ENCODE peak calls at places on chromosomes 11 and 22, in seven cellular contexts. X is colonic mucosa; Z is cardiac muscle cell; G is H7; N is naive thymus-derived CD4-positive, alpha-beta T cell; Y is GM23248; B is IMR-90. L is an unnamed sample. For H3K36me3, the result is how much of the 10 kb centered on the place peaks cover.

GRCh38 chr11:122036022-122036421 is 80.0 kb downstream of the BLID start:
- DNase-seq in X (no peak), Z (peak), G (no peak), B (peak), Y (peak), N (no peak), L (no peak)

GRCh38 chr11:67286621-67287333 is 2.3 kb upstream of the ANKRD13D start:
- DNase-seq in B (no peak), Z (no peak), N (no peak), G (peak), Y (no peak), X (no peak), L (no peak)

GRCh38 chr22:36026741-36027140 is 1.9 kb downstream of the RBFOX2 start:
- DNase-seq in N (no peak), B (peak), G (no peak), X (no peak), Y (peak), Z (peak), L (no peak)

GRCh38 chr22:45722006-45722405 is 50.4 kb downstream of the ATXN10 start:
- DNase-seq in G (no peak), Z (no peak), X (no peak), Y (no peak), B (no peak), N (no peak), L (no peak)

GRCh38 chr11:61045271-61045670 is 57.0 kb upstream of the CD5 start:
- DNase-seq in B (no peak), Z (no peak), X (no peak), N (no peak), G (no peak), Y (no peak), L (no peak)

GRCh38 chr22:45090364-45090960 is 73.3 kb upstream of the NUP50 start:
- DNase-seq in G (peak), X (peak), Z (peak), Y (no peak), N (no peak), B (peak), L (no peak)

GRCh38 chr11:122758361-122758760 is 79.9 kb upstream of the CRTAM start:
- DNase-seq in X (no peak), B (no peak), N (no peak), G (no peak), Z (no peak), Y (no peak), L (no peak)

GRCh38 chr11:88188251-88189030 is 13.2 kb upstream of the RAB38 start:
- DNase-seq in B (no peak), Z (peak), G (no peak), N (no peak), X (no peak), Y (no peak), L (no peak)

GRCh38 chr11:86162257-86162656 is 82.3 kb upstream of the EED start:
- DNase-seq in N (no peak), Y (peak), Z (peak), G (no peak), B (peak), X (no peak), L (peak)

GRCh38 chr11:36564376-36565032 is 3.3 kb upstream of the RAG1 start:
- DNase-seq in X (peak), N (peak), B (peak), Z (peak), Y (peak), G (peak), L (no peak)

GRCh38 chr22:17748555-17749353 is 25.5 kb downstream of the BID start:
- DNase-seq in Y (no peak), Z (no peak), G (peak), B (no peak), X (no peak), N (no peak), L (no peak)

DNA sequence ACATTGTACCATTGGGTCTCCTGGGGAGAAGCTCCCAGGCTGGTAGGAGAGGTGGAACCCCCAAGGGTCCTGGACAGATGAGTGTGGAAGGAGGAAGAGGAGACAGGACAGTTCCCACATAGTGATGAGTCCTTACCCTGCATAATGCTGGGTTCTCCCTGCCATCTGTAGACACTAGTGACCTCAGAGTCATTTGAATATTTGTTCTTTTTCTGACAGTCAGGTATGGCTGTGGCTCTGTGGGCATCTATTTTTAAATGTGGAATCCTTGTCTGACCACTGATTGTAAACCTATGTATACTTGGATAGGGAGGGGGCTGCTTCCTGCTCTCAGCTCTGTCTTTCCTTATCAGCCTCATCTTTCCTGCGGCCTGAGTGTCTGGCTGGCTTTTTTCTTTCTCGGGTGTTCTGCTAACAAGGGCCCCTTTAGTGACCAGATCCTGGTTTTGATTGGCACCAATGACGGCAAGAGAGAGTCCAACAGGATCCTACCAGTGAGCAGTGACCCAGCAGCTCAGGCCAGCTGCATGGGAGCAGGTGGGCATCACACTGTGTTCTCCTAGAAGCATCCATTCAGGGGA is 2.6 kb upstream of the SLC5A1 start:
- DNase-seq in B (no peak), X (no peak), N (no peak), G (no peak), Z (no peak), Y (no peak), L (no peak)
- H3K36me3 ChIP-seq in B (under half), X (under half), N (under half), G (under half), Z (under half), Y (under half), L (under half)

GRCh38 chr11:68911731-68912130 is 8.0 kb downstream of the IGHMBP2 start:
- DNase-seq in B (no peak), N (no peak), G (no peak), Y (no peak), X (no peak), Z (no peak), L (no peak)
- H3K36me3 ChIP-seq in B (half or more), N (under half), G (under half), Y (under half), X (under half), Z (under half), L (half or more)

DNA sequence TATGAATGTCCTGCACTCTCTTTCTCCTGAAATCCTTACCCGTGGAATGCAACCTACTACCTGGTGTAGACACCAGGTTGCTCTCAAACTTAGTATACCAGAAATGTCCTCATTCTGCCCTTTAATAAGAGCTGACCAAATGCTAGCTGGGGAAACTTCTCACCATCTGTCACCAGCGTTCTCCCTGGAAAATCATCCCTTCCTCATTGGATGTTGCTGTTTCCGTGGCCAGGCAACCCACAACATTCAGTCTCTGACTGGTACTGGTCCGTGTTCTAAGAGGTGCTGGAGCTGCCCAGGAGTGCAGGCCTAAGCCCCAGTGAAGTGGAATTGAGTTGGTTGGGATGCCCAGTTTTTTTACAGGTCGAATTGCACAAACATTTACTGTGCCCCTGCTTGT is 40.7 kb upstream of the RAB1B start:
- DNase-seq in Z (no peak), N (no peak), B (no peak), G (no peak), X (no peak), Y (no peak), L (no peak)
- H3K36me3 ChIP-seq in Z (under half), N (under half), B (under half), G (under half), X (under half), Y (under half), L (under half)

DNA sequence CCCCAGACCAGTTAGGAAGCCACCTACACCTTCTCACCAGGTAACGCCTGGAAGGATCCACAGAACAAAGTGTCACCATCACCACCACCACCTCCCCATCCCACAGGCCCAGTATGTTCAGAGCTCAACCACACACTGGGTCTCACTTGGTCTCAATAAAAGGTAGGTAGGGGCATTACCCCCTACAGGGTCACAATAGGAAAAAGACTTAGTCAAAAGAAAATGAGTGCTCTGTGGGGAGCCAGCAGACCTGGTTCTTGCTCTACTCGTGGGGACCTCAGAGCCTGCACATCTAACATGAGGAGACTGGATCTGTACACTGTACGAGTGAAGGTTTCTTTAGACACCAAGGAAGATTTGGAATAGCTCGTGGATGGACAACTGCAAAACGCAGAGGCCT is 49.3 kb downstream of the HIRA start:
- DNase-seq in B (no peak), X (no peak), N (no peak), Z (no peak), G (no peak), Y (no peak), L (no peak)
- H3K36me3 ChIP-seq in B (under half), X (under half), N (under half), Z (half or more), G (under half), Y (under half), L (half or more)

DNA sequence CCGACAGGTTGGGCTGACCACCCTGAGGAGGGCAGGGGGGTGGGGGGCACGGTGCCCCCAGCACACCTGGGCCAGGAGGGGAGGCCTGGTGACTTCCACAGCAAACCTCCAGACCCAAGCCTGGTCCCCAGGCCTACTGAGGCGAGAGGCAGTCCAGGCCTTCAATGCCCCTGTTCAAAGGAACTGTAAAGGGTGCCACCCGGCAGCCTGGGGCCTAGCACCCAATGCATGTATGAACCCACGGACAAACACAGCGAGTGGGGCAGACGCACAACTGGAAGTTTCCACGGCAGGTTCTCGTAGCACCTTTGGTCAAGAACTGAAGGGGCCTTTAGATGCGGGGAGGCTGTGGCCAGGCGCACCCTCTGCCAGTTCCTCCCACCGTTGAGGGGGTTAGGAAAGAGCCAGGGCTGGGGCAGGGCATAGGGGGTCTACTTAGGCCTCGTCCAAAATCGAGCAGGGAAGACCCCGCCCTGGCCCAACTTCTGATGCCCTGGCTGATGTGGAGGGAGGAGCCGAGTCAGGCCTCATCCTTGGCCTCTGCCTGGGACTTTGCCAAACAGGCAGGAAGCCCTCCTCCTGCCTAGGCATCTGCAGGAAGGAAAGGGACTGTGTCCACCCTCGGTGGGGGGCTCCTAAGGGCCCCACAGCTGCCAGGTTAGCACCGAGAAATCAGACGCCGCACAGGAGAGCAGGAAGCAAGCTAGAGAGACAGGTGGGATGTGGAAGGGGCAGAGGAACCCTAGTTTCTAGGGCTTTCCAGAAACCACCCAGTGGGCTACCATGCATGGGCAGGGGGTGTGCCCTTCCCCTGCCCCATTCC is 6.6 kb downstream of the CBX6 start:
- DNase-seq in B (no peak), N (no peak), Z (no peak), G (peak), X (no peak), Y (no peak), L (no peak)
- H3K36me3 ChIP-seq in B (under half), N (under half), Z (under half), G (under half), X (under half), Y (under half), L (under half)

DNA sequence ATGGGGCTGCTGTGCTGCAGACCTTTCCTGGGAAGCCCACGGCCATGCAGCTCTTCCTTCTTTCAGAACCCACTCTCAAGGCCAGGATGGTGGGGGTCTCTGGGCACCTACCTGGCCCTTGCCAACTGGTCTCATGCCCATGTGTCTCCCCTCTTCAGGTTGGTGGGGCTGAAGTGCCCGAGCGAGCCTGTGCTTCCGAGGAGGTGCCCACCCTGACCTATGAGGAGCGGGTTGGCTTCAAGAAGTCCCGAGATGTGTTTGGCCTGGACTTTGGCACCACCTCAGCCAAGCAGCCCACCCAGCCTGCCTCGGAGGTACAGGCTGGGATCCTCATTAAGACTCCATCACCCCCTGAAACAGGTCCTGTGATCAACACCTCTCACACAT is 9.9 kb downstream of the THAP7 start:
- DNase-seq in Y (no peak), N (no peak), G (no peak), X (no peak), Z (no peak), B (no peak), L (no peak)
- H3K36me3 ChIP-seq in Y (under half), N (under half), G (under half), X (under half), Z (under half), B (half or more), L (half or more)

L was measured in right atrium auricular region.